ENCODE peak calls at places on chromosomes 2 and 18, in eight cellular contexts. L is cardiac fibroblast; W is Daoy; P is stimulated activated CD4-positive, alpha-beta T cell treated with anti-CD3 and anti-CD28 coated beads, TNF-alpha, amount 100 ng/mL, for 1 hour; E is kidney epithelial cell; K is K562; R is brain microvascular endothelial cell; M is ecto neural progenitor cell. T is an unnamed sample.
A peak's percentile ranks its signal among the peaks of the same experiment; 100 is the strongest.

GRCh38 chr2:145158051-145158586 is 638.2 kb upstream of the ZEB2 start:
- DNase-seq in L (peak; percentile 94), W (peak; percentile 57), P (no peak), E (peak; percentile 21), K (no peak), R (peak; percentile 84), M (no peak), T (peak; percentile 83)

GRCh38 chr2:201532686-201533304 is 81.3 kb downstream of the STRADB start:
- DNase-seq in L (peak; percentile 91), W (peak; percentile 83), P (no peak), E (peak; percentile 57), K (peak; percentile 5), R (peak; percentile 89), M (no peak), T (no peak)

GRCh38 chr2:38013158-38013752 is 62.7 kb downstream of the CYP1B1 start:
- DNase-seq in L (peak; percentile 68), W (peak; percentile 23), P (no peak), E (no peak), K (no peak), R (no peak), M (no peak), T (no peak)

GRCh38 chr2:224221455-224221913 is 180.4 kb downstream of the FAM124B start:
- DNase-seq in L (peak; percentile 96), W (peak; percentile 84), P (no peak), E (peak; percentile 99), K (no peak), R (peak; percentile 59), M (no peak), T (no peak)

GRCh38 chr2:190159453-190159852 is 96.9 kb upstream of the MSTN start:
- DNase-seq in L (peak; percentile 91), W (no peak), P (no peak), E (no peak), K (no peak), R (no peak), M (no peak), T (no peak)

GRCh38 chr2:132392211-132392610 is 24.4 kb upstream of the GPR39 start:
- DNase-seq in L (no peak), W (no peak), P (no peak), E (no peak), K (no peak), R (no peak), M (no peak), T (no peak)

GRCh38 chr18:22398464-22398863 is 19.3 kb downstream of the CTAGE1 start:
- DNase-seq in L (peak; percentile 12), W (peak; percentile 11), P (no peak), E (no peak), K (no peak), R (no peak), M (no peak), T (no peak)

GRCh38 chr2:229416116-229416694 is 145.1 kb upstream of the PID1 start:
- DNase-seq in L (peak; percentile 98), W (peak; percentile 24), P (no peak), E (peak; percentile 19), K (no peak), R (peak; percentile 63), M (no peak), T (peak; percentile 82)

GRCh38 chr2:223104741-223105140 is 52.8 kb downstream of the KCNE4 start:
- DNase-seq in L (no peak), W (no peak), P (no peak), E (no peak), K (no peak), R (no peak), M (no peak), T (no peak)

GRCh38 chr2:99974966-99975365 is 167.4 kb downstream of the AFF3 start:
- DNase-seq in L (peak; percentile 57), W (peak; percentile 72), P (no peak), E (peak; percentile 61), K (no peak), R (peak; percentile 35), M (no peak), T (no peak)

GRCh38 chr18:47399475-47399874 is 148.0 kb upstream of the SKOR2 start:
- DNase-seq in L (no peak), W (no peak), P (no peak), E (no peak), K (no peak), R (no peak), M (no peak), T (no peak)

GRCh38 chr2:242002944-242003343 is 133.4 kb downstream of the RTP5 start:
- DNase-seq in L (no peak), W (no peak), P (no peak), E (no peak), K (no peak), R (no peak), M (no peak), T (no peak)

GRCh38 chr2:227472265-227473018 is 486 bp downstream of the AGFG1 start:
- DNase-seq in L (peak; percentile 20), W (peak; percentile 40), P (no peak), E (no peak), K (peak; percentile 68), R (no peak), M (peak; percentile 79), T (peak; percentile 53)

GRCh38 chr2:200730302-200730701 is 81.4 kb upstream of the BZW1 start:
- DNase-seq in L (no peak), W (no peak), P (no peak), E (no peak), K (no peak), R (no peak), M (no peak), T (no peak)

GRCh38 chr2:146990311-146990781 is 854.5 kb upstream of the ACVR2A start:
- DNase-seq in L (peak; percentile 49), W (no peak), P (no peak), E (no peak), K (no peak), R (no peak), M (no peak), T (no peak)

GRCh38 chr18:79781331-79781941 is 16.3 kb upstream of the KCNG2 start:
- DNase-seq in L (peak; percentile 27), W (no peak), P (no peak), E (no peak), K (no peak), R (no peak), M (no peak), T (no peak)

GRCh38 chr2:3635171-3636008 is 22.6 kb upstream of the ALLC start:
- DNase-seq in L (no peak), W (no peak), P (no peak), E (no peak), K (no peak), R (no peak), M (peak; percentile 32), T (no peak)

GRCh38 chr2:85978883-85979780 is 90.3 kb upstream of the ST3GAL5 start:
- DNase-seq in L (peak; percentile 77), W (no peak), P (no peak), E (no peak), K (no peak), R (no peak), M (no peak), T (no peak)

GRCh38 chr2:13481201-13481600 is 764.5 kb downstream of the TRIB2 start:
- DNase-seq in L (peak; percentile 1), W (no peak), P (no peak), E (no peak), K (no peak), R (peak; percentile 1), M (no peak), T (no peak)

GRCh38 chr2:199455533-199456382 is 2.0 kb downstream of the SATB2 start:
- DNase-seq in L (peak; percentile 20), W (peak; percentile 86), P (no peak), E (no peak), K (peak; percentile 51), R (no peak), M (peak; percentile 84), T (peak; percentile 62)

GRCh38 chr2:74205586-74205985 is 7.2 kb downstream of the MTHFD2 start:
- DNase-seq in L (no peak), W (no peak), P (no peak), E (no peak), K (no peak), R (no peak), M (no peak), T (no peak)

GRCh38 chr2:98769784-98770183 is 38.9 kb upstream of the MGAT4A start:
- DNase-seq in L (no peak), W (no peak), P (no peak), E (no peak), K (no peak), R (no peak), M (no peak), T (no peak)

GRCh38 chr2:40004336-40004735 is 225.3 kb upstream of the THUMPD2 start:
- DNase-seq in L (peak; percentile 79), W (no peak), P (no peak), E (no peak), K (no peak), R (peak; percentile 59), M (no peak), T (no peak)

GRCh38 chr18:34729264-34729663 is 19.2 kb downstream of the DTNA start:
- DNase-seq in L (peak; percentile 57), W (peak; percentile 21), P (no peak), E (no peak), K (no peak), R (peak; percentile 31), M (no peak), T (no peak)

GRCh38 chr2:9071032-9071431 is 67.5 kb upstream of the MBOAT2 start:
- DNase-seq in L (peak; percentile 93), W (peak; percentile 94), P (no peak), E (peak; percentile 97), K (peak; percentile 43), R (peak; percentile 75), M (no peak), T (no peak)

GRCh38 chr2:219079417-219079816 is 18.7 kb upstream of the IHH start:
- DNase-seq in L (peak; percentile 25), W (peak; percentile 15), P (no peak), E (no peak), K (no peak), R (peak; percentile 42), M (no peak), T (no peak)

T was measured in psoas muscle.